ENCODE peak calls at places on chromosome 7, in four cellular contexts. E is SK-N-SH, B is H1, Q is spleen. D is an unnamed sample.

GRCh38 chr7:85750454-85750949 is 563.6 kb upstream of the SEMA3D start:
- DNase-seq in Q (no peak), E (peak; percentile 49), B (no peak), D (no peak)

GRCh38 chr7:34281260-34281659 is 375.9 kb downstream of the BMPER start:
- DNase-seq in B (no peak), E (no peak), Q (no peak), D (no peak)

GRCh38 chr7:16171928-16172327 is 249.4 kb downstream of the CRPPA start:
- DNase-seq in Q (no peak), B (no peak), E (no peak), D (no peak)

GRCh38 chr7:24337180-24337579 is 53.2 kb downstream of the NPY start:
- DNase-seq in B (no peak), E (no peak), Q (no peak), D (no peak)

GRCh38 chr7:70585071-70585470 is 546.9 kb upstream of the GALNT17 start:
- DNase-seq in Q (no peak), E (peak; percentile 66), B (peak; percentile 69), D (no peak)

GRCh38 chr7:98100088-98100487 is 6.6 kb upstream of the LMTK2 start:
- DNase-seq in Q (no peak), B (no peak), E (no peak), D (no peak)

GRCh38 chr7:155001756-155002410 is 1.0 kb downstream of the PAXIP1 start:
- DNase-seq in E (no peak), B (no peak), Q (no peak), D (no peak)

GRCh38 chr7:42359946-42360345 is 122.9 kb upstream of the GLI3 start:
- DNase-seq in E (no peak), B (no peak), Q (no peak), D (no peak)

GRCh38 chr7:54831046-54831643 is 72.1 kb upstream of the SEC61G start:
- DNase-seq in E (no peak), B (no peak), Q (no peak), D (no peak)

GRCh38 chr7:91046322-91047088 is 217.7 kb upstream of the FZD1 start:
- DNase-seq in Q (no peak), B (no peak), E (no peak), D (no peak)

GRCh38 chr7:96320437-96320836 is 1.5 kb downstream of the SLC25A13 start:
- DNase-seq in E (no peak), Q (no peak), B (no peak), D (no peak)

GRCh38 chr7:94423865-94424264 is 29.2 kb downstream of the COL1A2 start:
- DNase-seq in E (no peak), Q (no peak), B (no peak), D (no peak)

GRCh38 chr7:106419455-106420182 is 134.8 kb upstream of the NAMPT start:
- DNase-seq in B (no peak), E (no peak), Q (no peak), D (no peak)

GRCh38 chr7:106416430-106416829 is 131.6 kb upstream of the NAMPT start:
- DNase-seq in B (no peak), Q (no peak), E (no peak), D (no peak)

GRCh38 chr7:106417273-106417902 is 132.6 kb upstream of the NAMPT start:
- DNase-seq in Q (no peak), E (no peak), B (no peak), D (no peak)

GRCh38 chr7:106418526-106418925 is 133.7 kb upstream of the NAMPT start:
- DNase-seq in E (no peak), B (no peak), Q (no peak), D (no peak)

GRCh38 chr7:106418094-106418493 is 133.3 kb upstream of the NAMPT start:
- DNase-seq in E (no peak), Q (no peak), B (no peak), D (no peak)
- TF ChIP-seq POLR2AphosphoS5 in E (no peak), Q (no peak), B (no peak), D (no peak)

DNA sequence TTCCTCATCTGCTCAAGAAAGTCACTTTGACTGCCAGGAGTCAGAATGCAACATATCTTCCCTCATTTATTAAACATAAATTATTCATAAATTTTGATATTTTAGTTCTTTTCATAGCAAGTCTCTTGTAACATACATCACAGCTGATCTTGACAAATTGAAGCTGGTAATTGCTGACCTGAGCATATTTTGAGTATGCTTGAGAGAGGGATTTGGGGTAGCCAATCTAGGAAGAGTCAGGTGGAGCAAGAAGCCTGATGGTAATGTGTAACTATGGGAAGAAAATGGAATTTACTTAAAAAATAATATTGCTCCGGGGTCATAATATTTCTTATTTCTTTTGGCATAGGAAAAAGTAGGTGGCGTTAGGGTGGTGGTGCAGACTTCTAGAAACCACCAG is 12.7 kb downstream of the CPED1 start:
- DNase-seq in Q (no peak), E (no peak), B (no peak), D (no peak)
- H3K4me3 ChIP-seq in Q (no peak overlapping the region), E (no peak overlapping the region), B (no peak overlapping the region), D (no peak overlapping the region)

GRCh38 chr7:131507592-131508331 is 48.7 kb downstream of the PODXL start:
- DNase-seq in B (peak; percentile 76), E (peak; percentile 88), Q (peak; percentile 95), D (no peak)
- TF ChIP-seq POLR2AphosphoS5 in B (peak; percentile 60), E (no peak), Q (peak; percentile 66), D (no peak)

GRCh38 chr7:80918406-80918805 is 445 bp downstream of the SEMA3C start:
- DNase-seq in Q (no peak), E (no peak), B (no peak), D (no peak)
- H3K4me3 ChIP-seq in Q (peak overlapping the region; percentile 45), E (peak overlapping the region; percentile 83), B (peak overlapping the region; percentile 64), D (peak overlapping the region; percentile 68)

D was measured in vagina.